ENCODE peak calls at places on chromosomes 2 and 18, in four cellular contexts. U, L, N and C are unnamed samples.

GRCh38 chr2:184760931-184761330 is 162.6 kb downstream of the ZNF804A start:
- DNase-seq in U (no peak), L (no peak), N (no peak), C (no peak)

GRCh38 chr18:12820526-12820925 is 63.5 kb downstream of the PTPN2 start:
- DNase-seq in U (no peak), L (no peak), N (no peak), C (no peak)

GRCh38 chr18:67951166-67951565 is 434.6 kb upstream of the DSEL start:
- DNase-seq in U (no peak), L (no peak), N (no peak), C (no peak)

GRCh38 chr18:51687845-51688585 is 490.5 kb upstream of the MEX3C start:
- DNase-seq in U (no peak), L (no peak), N (no peak), C (no peak)

GRCh38 chr2:101974663-101975062 is 17.1 kb upstream of the IL1R2 start:
- DNase-seq in U (no peak), L (no peak), N (no peak), C (peak)

GRCh38 chr2:109433926-109434325 is 179.8 kb downstream of the SEPTIN10 start:
- DNase-seq in U (peak), L (no peak), N (no peak), C (no peak)

GRCh38 chr18:34787931-34788532 is 77.9 kb downstream of the DTNA start:
- DNase-seq in U (no peak), L (peak), N (peak), C (peak)

GRCh38 chr2:120607506-120607905 is 128.2 kb upstream of the GLI2 start:
- DNase-seq in U (no peak), L (no peak), N (no peak), C (no peak)

GRCh38 chr18:35485852-35486251 is 11.9 kb downstream of the INO80C start:
- DNase-seq in U (no peak), L (no peak), N (no peak), C (no peak)

GRCh38 chr2:144211826-144212225 is 308.1 kb downstream of the ZEB2 start:
- DNase-seq in U (no peak), L (no peak), N (no peak), C (peak)

GRCh38 chr2:237691200-237691907 is 64.0 kb downstream of the LRRFIP1 start:
- DNase-seq in U (no peak), L (peak), N (peak), C (no peak)

GRCh38 chr18:1665064-1665463 is 760.4 kb downstream of the ADCYAP1 start:
- DNase-seq in U (no peak), L (no peak), N (no peak), C (no peak)

GRCh38 chr2:54595161-54595803 is 128.2 kb upstream of the EML6 start:
- DNase-seq in U (no peak), L (no peak), N (no peak), C (no peak)

GRCh38 chr18:41767960-41768359 is 187.1 kb upstream of the PIK3C3 start:
- DNase-seq in U (no peak), L (no peak), N (no peak), C (peak)

GRCh38 chr18:30288662-30289414 is 753.7 kb downstream of the DSC3 start:
- DNase-seq in U (no peak), L (no peak), N (no peak), C (no peak)